ENCODE peak calls at places on chromosomes 7 and 10, in five cellular contexts. One of them, this sample, is unnamed.

GRCh38 chr7:150378853-150379589 is at the start of gene ZNF775:
- DNase-seq in A549: peak; percentile 100
- DNase-seq in OCI-LY7: peak; percentile 95
- DNase-seq in ovary: peak; percentile 95
- DNase-seq in thoracic aorta: peak; percentile 84
- DNase-seq in this sample: peak; percentile 50

GRCh38 chr7:6533893-6534804 is 17.1 kb downstream of the GRID2IP start:
- DNase-seq in A549: no peak
- DNase-seq in OCI-LY7: no peak
- DNase-seq in thoracic aorta: no peak
- DNase-seq in ovary: no peak
- DNase-seq in this sample: no peak

GRCh38 chr7:51316666-51317581 is at the start of gene COBL:
- DNase-seq in thoracic aorta: no peak
- DNase-seq in A549: peak; percentile 25
- DNase-seq in OCI-LY7: no peak
- DNase-seq in ovary: peak; percentile 26
- DNase-seq in this sample: no peak

GRCh38 chr7:46811529-46811928 is 770.4 kb downstream of the TNS3 start:
- DNase-seq in OCI-LY7: no peak
- DNase-seq in ovary: peak; percentile 67
- DNase-seq in A549: no peak
- DNase-seq in thoracic aorta: no peak
- DNase-seq in this sample: peak; percentile 37

GRCh38 chr10:17607603-17608332 is 9.4 kb downstream of the HACD1 start:
- DNase-seq in OCI-LY7: peak; percentile 72
- DNase-seq in thoracic aorta: no peak
- DNase-seq in ovary: no peak
- DNase-seq in A549: peak; percentile 49
- DNase-seq in this sample: no peak

GRCh38 chr10:132533571-132534260 is 3.9 kb upstream of the INPP5A start:
- DNase-seq in A549: no peak
- DNase-seq in OCI-LY7: no peak
- DNase-seq in thoracic aorta: peak; percentile 0
- DNase-seq in ovary: peak; percentile 17
- DNase-seq in this sample: no peak

GRCh38 chr10:92965314-92965713 is 95.3 kb upstream of the CYP26C1 start:
- DNase-seq in OCI-LY7: peak; percentile 58
- DNase-seq in A549: peak; percentile 15
- DNase-seq in thoracic aorta: no peak
- DNase-seq in ovary: no peak
- DNase-seq in this sample: no peak

GRCh38 chr10:92822060-92822634 is 26.2 kb upstream of the EXOC6 start:
- DNase-seq in OCI-LY7: no peak
- DNase-seq in A549: peak; percentile 69
- DNase-seq in thoracic aorta: no peak
- DNase-seq in ovary: no peak
- DNase-seq in this sample: peak; percentile 39

GRCh38 chr7:120229094-120229493 is 43.9 kb upstream of the KCND2 start:
- DNase-seq in OCI-LY7: no peak
- DNase-seq in thoracic aorta: no peak
- DNase-seq in A549: no peak
- DNase-seq in ovary: no peak
- DNase-seq in this sample: no peak

GRCh38 chr7:37047260-37047659 is 323.0 kb upstream of the AOAH start:
- DNase-seq in ovary: no peak
- DNase-seq in OCI-LY7: no peak
- DNase-seq in thoracic aorta: no peak
- DNase-seq in A549: no peak
- DNase-seq in this sample: no peak

GRCh38 chr7:96695581-96695980 is 14.1 kb downstream of the SEM1 start:
- DNase-seq in OCI-LY7: no peak
- DNase-seq in A549: no peak
- DNase-seq in thoracic aorta: no peak
- DNase-seq in ovary: no peak
- DNase-seq in this sample: no peak

GRCh38 chr7:131190581-131190980 is 137.1 kb upstream of the MKLN1 start:
- DNase-seq in A549: no peak
- DNase-seq in OCI-LY7: no peak
- DNase-seq in ovary: no peak
- DNase-seq in thoracic aorta: no peak
- DNase-seq in this sample: no peak
- H3K27ac ChIP-seq in A549: peak overlapping the region; percentile 90
- H3K27ac ChIP-seq in OCI-LY7: no peak overlapping the region
- H3K27ac ChIP-seq in ovary: no peak overlapping the region
- H3K27ac ChIP-seq in thoracic aorta: no peak overlapping the region
- H3K27ac ChIP-seq in this sample: no peak overlapping the region

GRCh38 chr10:11223507-11224157 is 206.0 kb downstream of the CELF2 start:
- DNase-seq in A549: no peak
- DNase-seq in ovary: no peak
- DNase-seq in OCI-LY7: no peak
- DNase-seq in thoracic aorta: no peak
- DNase-seq in this sample: no peak
- H3K27ac ChIP-seq in A549: no peak overlapping the region
- H3K27ac ChIP-seq in ovary: no peak overlapping the region
- H3K27ac ChIP-seq in OCI-LY7: no peak overlapping the region
- H3K27ac ChIP-seq in thoracic aorta: no peak overlapping the region
- H3K27ac ChIP-seq in this sample: no peak overlapping the region

GRCh38 chr10:73406863-73407262 is 7.0 kb downstream of the ANXA7 start:
- DNase-seq in thoracic aorta: no peak
- DNase-seq in OCI-LY7: no peak
- DNase-seq in ovary: no peak
- DNase-seq in A549: no peak
- DNase-seq in this sample: no peak

GRCh38 chr10:73408061-73408460 is 5.8 kb downstream of the ANXA7 start:
- DNase-seq in OCI-LY7: no peak
- DNase-seq in thoracic aorta: no peak
- DNase-seq in ovary: no peak
- DNase-seq in A549: no peak
- DNase-seq in this sample: no peak

GRCh38 chr10:73407495-73407894 is 6.4 kb downstream of the ANXA7 start:
- DNase-seq in thoracic aorta: no peak
- DNase-seq in A549: no peak
- DNase-seq in OCI-LY7: no peak
- DNase-seq in ovary: no peak
- DNase-seq in this sample: no peak

GRCh38 chr10:73404690-73405089 is 9.2 kb downstream of the ANXA7 start:
- DNase-seq in thoracic aorta: no peak
- DNase-seq in ovary: no peak
- DNase-seq in A549: no peak
- DNase-seq in OCI-LY7: no peak
- DNase-seq in this sample: no peak

GRCh38 chr10:73405556-73405955 is 8.3 kb downstream of the ANXA7 start:
- DNase-seq in thoracic aorta: no peak
- DNase-seq in A549: no peak
- DNase-seq in ovary: no peak
- DNase-seq in OCI-LY7: peak; percentile 5
- DNase-seq in this sample: no peak
- H3K27ac ChIP-seq in thoracic aorta: no peak overlapping the region
- H3K27ac ChIP-seq in A549: no peak overlapping the region
- H3K27ac ChIP-seq in ovary: no peak overlapping the region
- H3K27ac ChIP-seq in OCI-LY7: no peak overlapping the region
- H3K27ac ChIP-seq in this sample: no peak overlapping the region

DNA sequence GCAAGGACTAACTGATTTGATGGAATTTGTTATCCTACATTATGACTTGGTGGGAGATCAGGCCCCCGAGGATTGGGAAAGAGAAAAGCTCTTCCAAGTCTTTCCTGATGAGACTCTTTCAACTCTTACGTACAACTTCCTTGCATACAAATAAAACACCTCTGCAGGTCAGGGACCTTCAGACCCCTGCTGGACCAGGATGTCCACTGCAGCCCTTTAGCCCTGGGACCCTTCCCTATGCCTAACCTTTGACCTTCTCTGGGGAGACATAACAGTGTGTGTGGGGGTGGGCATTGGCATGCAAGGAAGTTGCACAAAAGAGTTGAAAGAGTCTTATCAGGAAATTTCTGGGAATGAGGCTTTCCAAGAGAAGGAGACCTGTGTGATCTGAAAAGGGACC is 859.4 kb downstream of the TYW1 start:
- DNase-seq in OCI-LY7: no peak
- DNase-seq in thoracic aorta: no peak
- DNase-seq in A549: no peak
- DNase-seq in ovary: no peak
- DNase-seq in this sample: no peak
- H3K27ac ChIP-seq in OCI-LY7: no peak overlapping the region
- H3K27ac ChIP-seq in thoracic aorta: no peak overlapping the region
- H3K27ac ChIP-seq in A549: no peak overlapping the region
- H3K27ac ChIP-seq in ovary: no peak overlapping the region
- H3K27ac ChIP-seq in this sample: no peak overlapping the region

DNA sequence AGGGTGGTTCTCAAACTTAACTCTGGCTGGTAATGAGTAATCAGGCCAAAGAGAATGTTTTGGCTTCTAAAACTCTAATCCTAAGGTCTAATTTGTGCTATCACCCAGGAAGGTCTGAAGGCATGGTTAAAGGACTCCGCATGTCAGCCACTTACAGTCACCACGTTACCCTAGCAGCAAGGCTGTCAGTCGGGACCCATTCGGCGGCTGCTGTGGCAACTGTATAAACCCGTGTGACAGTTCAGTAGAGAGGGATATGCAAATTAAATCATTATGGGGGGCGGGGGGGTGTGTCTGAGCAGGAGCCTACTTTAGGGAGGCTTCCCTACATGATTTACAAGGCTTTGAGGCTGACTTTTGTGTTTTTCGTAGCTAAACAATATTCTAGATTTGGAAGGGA is 284.5 kb downstream of the USP6NL start:
- DNase-seq in thoracic aorta: no peak
- DNase-seq in OCI-LY7: no peak
- DNase-seq in A549: no peak
- DNase-seq in ovary: no peak
- DNase-seq in this sample: no peak
- H3K27ac ChIP-seq in thoracic aorta: peak overlapping the region; percentile 36
- H3K27ac ChIP-seq in OCI-LY7: no peak overlapping the region
- H3K27ac ChIP-seq in A549: no peak overlapping the region
- H3K27ac ChIP-seq in ovary: no peak overlapping the region
- H3K27ac ChIP-seq in this sample: no peak overlapping the region

GRCh38 chr7:107233174-107233573 is 64.4 kb downstream of the HBP1 start:
- DNase-seq in OCI-LY7: no peak
- DNase-seq in A549: no peak
- DNase-seq in ovary: no peak
- DNase-seq in thoracic aorta: no peak
- DNase-seq in this sample: no peak
- H3K27ac ChIP-seq in OCI-LY7: no peak overlapping the region
- H3K27ac ChIP-seq in A549: no peak overlapping the region
- H3K27ac ChIP-seq in ovary: no peak overlapping the region
- H3K27ac ChIP-seq in thoracic aorta: no peak overlapping the region
- H3K27ac ChIP-seq in this sample: no peak overlapping the region

This sample was measured in epithelial cell of prostate.